ENCODE peak calls at places on chromosomes 12 and 14, in four cellular contexts. Y, I, X and W are unnamed samples.

GRCh38 chr12:66359300-66359699 is 57.0 kb downstream of the HELB start:
- DNase-seq in Y (no peak), I (no peak), X (no peak), W (no peak)

GRCh38 chr14:68283378-68284123 is 464.0 kb downstream of the RAD51B start:
- DNase-seq in X (no peak), Y (no peak), I (no peak), W (no peak)

GRCh38 chr14:101584049-101584859 is 23.0 kb downstream of the DIO3 start:
- DNase-seq in I (no peak), Y (no peak), X (peak; percentile 79), W (no peak)

GRCh38 chr12:30533518-30533917 is 162.2 kb downstream of the IPO8 start:
- DNase-seq in X (no peak), I (no peak), Y (no peak), W (no peak)

GRCh38 chr14:50254248-50254647 is 22.9 kb upstream of the SOS2 start:
- DNase-seq in X (no peak), Y (no peak), I (no peak), W (no peak)

GRCh38 chr14:91145396-91146160 is 31.7 kb downstream of the DGLUCY start:
- DNase-seq in I (no peak), X (no peak), Y (no peak), W (no peak)

GRCh38 chr14:94462219-94462551 is 9.6 kb upstream of the SERPINA11 start:
- DNase-seq in I (no peak), X (no peak), Y (no peak), W (no peak)

GRCh38 chr14:93068721-93069120 is 47.0 kb downstream of the ITPK1 start:
- DNase-seq in Y (no peak), X (no peak), I (no peak), W (no peak)

GRCh38 chr14:81384900-81385299 is 15.2 kb downstream of the STON2 start:
- DNase-seq in X (no peak), I (peak; percentile 10), Y (no peak), W (no peak)

GRCh38 chr12:34400423-34400881 is 378.2 kb downstream of the ALG10 start:
- DNase-seq in I (no peak), Y (no peak), X (peak; percentile 1), W (no peak)

GRCh38 chr12:6090786-6091185 is 33.7 kb downstream of the VWF start:
- DNase-seq in I (peak; percentile 26), Y (no peak), X (no peak), W (no peak)

DNA sequence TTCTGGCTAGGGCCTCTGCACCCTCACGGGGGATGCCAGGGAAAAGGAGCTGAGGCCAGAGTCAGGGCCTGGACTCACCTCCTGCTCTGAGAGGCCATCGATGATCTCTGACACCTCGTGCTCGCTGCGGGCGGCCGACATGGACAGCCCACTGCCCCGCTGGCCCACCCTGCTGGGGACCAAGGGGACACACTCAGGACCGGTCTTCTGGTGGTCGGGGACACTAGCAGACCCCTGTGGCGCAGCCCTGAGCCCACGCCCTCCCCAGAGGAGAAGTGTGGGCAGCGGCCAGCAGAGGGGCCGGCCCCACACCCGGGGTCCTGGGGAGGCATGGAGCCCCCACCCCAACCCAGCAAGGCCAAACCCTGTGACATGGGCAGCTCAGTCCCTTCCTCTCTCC is 134.6 kb downstream of the RFLNA start:
- DNase-seq in Y (no peak), I (no peak), X (no peak), W (no peak)
- TF ChIP-seq NR3C1 in Y (no peak), I (no peak), X (no peak), W (no peak)

GRCh38 chr14:77105118-77105517 is 7.1 kb downstream of the CIPC start:
- DNase-seq in X (no peak), I (no peak), Y (no peak), W (no peak)

GRCh38 chr14:77105554-77105953 is 7.5 kb downstream of the CIPC start:
- DNase-seq in X (no peak), Y (no peak), I (no peak), W (no peak)

GRCh38 chr14:77106666-77107065 is 8.6 kb downstream of the CIPC start:
- DNase-seq in I (no peak), Y (no peak), X (no peak), W (no peak)

GRCh38 chr14:77108753-77109152 is 10.7 kb downstream of the CIPC start:
- DNase-seq in I (no peak), X (no peak), Y (no peak), W (no peak)

GRCh38 chr14:77107228-77107627 is 9.2 kb downstream of the CIPC start:
- DNase-seq in I (no peak), X (no peak), Y (no peak), W (no peak)
- TF ChIP-seq NR3C1 in I (no peak), X (no peak), Y (no peak), W (no peak)

GRCh38 chr14:103185051-103186027 is 62.1 kb downstream of the TNFAIP2 start:
- DNase-seq in X (peak; percentile 27), Y (no peak), I (peak; percentile 27), W (peak; percentile 31)
- TF ChIP-seq NR3C1 in X (no peak), Y (no peak), I (no peak), W (no peak)

DNA sequence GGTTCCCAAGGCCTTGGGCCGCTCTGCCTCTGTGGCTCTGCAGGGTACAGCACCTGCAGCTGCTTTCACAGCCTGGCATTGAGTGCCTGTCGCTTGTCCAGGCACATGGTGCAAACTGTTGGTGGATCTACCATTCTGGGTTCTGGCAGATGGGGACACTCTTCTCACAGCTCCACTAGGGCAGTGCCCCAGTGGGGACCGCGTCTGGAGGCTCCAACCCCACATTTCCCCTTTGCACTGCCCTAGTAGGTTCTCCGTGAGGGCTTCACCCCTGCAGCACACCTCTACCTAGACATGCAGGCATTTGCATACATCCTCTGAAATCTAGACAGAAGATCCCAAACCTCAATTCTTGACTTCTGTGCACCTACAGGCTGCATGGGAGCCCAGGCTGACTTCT is 19.2 kb upstream of the ASPG start:
- DNase-seq in I (no peak), X (no peak), Y (no peak), W (no peak)
- TF ChIP-seq NR3C1 in I (no peak), X (no peak), Y (no peak), W (no peak)

GRCh38 chr12:25648460-25648859 is 95.4 kb upstream of the LMNTD1 start:
- DNase-seq in I (no peak), Y (peak; percentile 30), X (no peak), W (peak; percentile 24)
- TF ChIP-seq NR3C1 in I (no peak), Y (no peak), X (no peak), W (no peak)

GRCh38 chr12:129566800-129567199 is 337.0 kb downstream of the TMEM132D start:
- DNase-seq in I (no peak), Y (no peak), X (no peak), W (no peak)

GRCh38 chr12:129571901-129572494 is 331.8 kb downstream of the TMEM132D start:
- DNase-seq in Y (no peak), I (no peak), X (no peak), W (no peak)

GRCh38 chr12:129570796-129571400 is 332.9 kb downstream of the TMEM132D start:
- DNase-seq in X (no peak), Y (no peak), I (no peak), W (no peak)
- TF ChIP-seq NR3C1 in X (no peak), Y (no peak), I (no peak), W (no peak)